ENCODE peak calls at places on chromosomes 6 and 20, in nine cellular contexts. R is GM20000; I is posterior cingulate gyrus; A is central memory CD4-positive, alpha-beta T cell; E is germinal center; W is hypothalamus; Q is stimulated activated naive CD4-positive, alpha-beta T cell; P is T-helper 9 cell; D is GM04503. C is an unnamed sample.

GRCh38 chr20:9160760-9161159 is 91.9 kb downstream of the PLCB4 start:
- DNase-seq in R (no peak), I (no peak), A (no peak), E (no peak), W (no peak), Q (no peak), P (no peak), D (no peak), C (no peak)

GRCh38 chr20:2382833-2383232 is 2.1 kb downstream of the TGM6 start:
- DNase-seq in R (no peak), I (no peak), A (no peak), E (no peak), W (no peak), Q (no peak), P (no peak), D (no peak), C (no peak)

GRCh38 chr6:149147939-149148718 is 169.4 kb upstream of the TAB2 start:
- DNase-seq in R (no peak), I (no peak), A (peak), E (no peak), W (no peak), Q (peak), P (no peak), D (no peak), C (no peak)

GRCh38 chr6:6224933-6225486 is 95.5 kb downstream of the F13A1 start:
- DNase-seq in R (no peak), I (no peak), A (no peak), E (no peak), W (no peak), Q (no peak), P (no peak), D (no peak), C (no peak)

GRCh38 chr6:15513801-15514711 is 148.8 kb downstream of the DTNBP1 start:
- DNase-seq in R (no peak), I (no peak), A (no peak), E (no peak), W (no peak), Q (no peak), P (no peak), D (no peak), C (no peak)

GRCh38 chr6:131744888-131745287 is 34.1 kb upstream of the CTAGE9 start:
- DNase-seq in R (no peak), I (no peak), A (no peak), E (no peak), W (no peak), Q (no peak), P (no peak), D (no peak), C (no peak)

GRCh38 chr6:136723780-136724179 is 68.5 kb downstream of the MAP3K5 start:
- DNase-seq in R (peak), I (no peak), A (peak), E (peak), W (no peak), Q (no peak), P (peak), D (no peak), C (no peak)

GRCh38 chr6:5464096-5464885 is 203.0 kb downstream of the FARS2 start:
- DNase-seq in R (no peak), I (no peak), A (no peak), E (no peak), W (no peak), Q (no peak), P (no peak), D (no peak), C (no peak)

GRCh38 chr20:21182832-21183563 is 57.1 kb downstream of the KIZ start:
- DNase-seq in R (no peak), I (no peak), A (no peak), E (no peak), W (no peak), Q (no peak), P (no peak), D (peak), C (peak)

GRCh38 chr6:141682391-141682790 is 450.3 kb upstream of the GJE1 start:
- DNase-seq in R (no peak), I (no peak), A (no peak), E (no peak), W (no peak), Q (no peak), P (no peak), D (no peak), C (no peak)

GRCh38 chr20:22429175-22430153 is 154.9 kb downstream of the FOXA2 start:
- DNase-seq in R (no peak), I (no peak), A (no peak), E (no peak), W (no peak), Q (no peak), P (no peak), D (no peak), C (no peak)

GRCh38 chr6:44010411-44011349 is 116.6 kb downstream of the MRPL14 start:
- DNase-seq in R (no peak), I (peak), A (no peak), E (no peak), W (no peak), Q (no peak), P (no peak), D (peak), C (peak)

GRCh38 chr6:44025226-44025625 is 102.0 kb downstream of the MRPL14 start:
- DNase-seq in R (no peak), I (no peak), A (no peak), E (no peak), W (no peak), Q (no peak), P (no peak), D (no peak), C (no peak)

GRCh38 chr6:128471907-128472306 is 48.5 kb downstream of the PTPRK start:
- DNase-seq in R (no peak), I (no peak), A (no peak), E (no peak), W (no peak), Q (no peak), P (no peak), D (no peak), C (no peak)

GRCh38 chr20:47150403-47151152 is 205.9 kb downstream of the ZMYND8 start:
- DNase-seq in R (peak), I (peak), A (peak), E (peak), W (no peak), Q (no peak), P (no peak), D (no peak), C (peak)

GRCh38 chr6:110658621-110659211 is 156.6 kb downstream of the CDK19 start:
- DNase-seq in R (no peak), I (no peak), A (no peak), E (no peak), W (no peak), Q (no peak), P (no peak), D (no peak), C (no peak)

GRCh38 chr6:32176476-32177181 is 745 bp upstream of the AGPAT1 start:
- DNase-seq in R (no peak), I (no peak), A (no peak), E (no peak), W (no peak), Q (no peak), P (no peak), D (no peak), C (no peak)

GRCh38 chr6:25706314-25707014 is 48.1 kb upstream of the SLC17A4 start:
- DNase-seq in R (no peak), I (no peak), A (no peak), E (no peak), W (no peak), Q (no peak), P (no peak), D (no peak), C (no peak)

GRCh38 chr20:24489631-24490260 is 20.3 kb downstream of the SYNDIG1 start:
- DNase-seq in R (no peak), I (peak), A (no peak), E (no peak), W (no peak), Q (no peak), P (no peak), D (no peak), C (no peak)